ENCODE peak calls at places on chromosomes 11 and 22, in five cellular contexts. I is adrenal gland, H is breast epithelium, W is suprapubic skin, X is PC-3. B is an unnamed sample. For H3K36me3, the result is how much of the 10 kb centered on the place peaks cover.

GRCh38 chr22:38719196-38719595 is 13.5 kb downstream of the GTPBP1 start:
- DNase-seq in I (peak), H (no peak), W (peak), X (no peak), B (no peak)

GRCh38 chr22:33837806-33838205 is 82.5 kb downstream of the LARGE1 start:
- DNase-seq in I (no peak), H (no peak), W (no peak), X (no peak), B (no peak)

GRCh38 chr11:117866526-117866925 is 9.9 kb downstream of the FXYD6 start:
- DNase-seq in I (no peak), H (no peak), W (no peak), X (no peak), B (no peak)

GRCh38 chr22:27602390-27602789 is 199.2 kb downstream of the MN1 start:
- DNase-seq in I (no peak), H (no peak), W (no peak), X (no peak), B (no peak)

GRCh38 chr11:114799524-114799923 is 121.2 kb downstream of the NXPE2 start:
- DNase-seq in I (no peak), H (no peak), W (no peak), X (no peak), B (no peak)

GRCh38 chr11:19968860-19969259 is 191.4 kb downstream of the DBX1 start:
- DNase-seq in I (no peak), H (no peak), W (no peak), X (no peak), B (no peak)

GRCh38 chr11:66183581-66184048 is 84.8 kb upstream of the RAB1B start:
- DNase-seq in I (no peak), H (no peak), W (no peak), X (peak), B (no peak)

GRCh38 chr11:57403176-57404147 is 13.0 kb upstream of the PRG2 start:
- DNase-seq in I (no peak), H (no peak), W (no peak), X (no peak), B (no peak)

GRCh38 chr11:105642870-105643269 is 33.0 kb downstream of the GRIA4 start:
- DNase-seq in I (no peak), H (no peak), W (no peak), X (no peak), B (no peak)

GRCh38 chr22:29811377-29811776 is 26.7 kb downstream of the ASCC2 start:
- DNase-seq in I (no peak), H (no peak), W (no peak), X (peak), B (no peak)

GRCh38 chr22:29813126-29813525 is 24.9 kb downstream of the ASCC2 start:
- DNase-seq in I (no peak), H (no peak), W (no peak), X (no peak), B (no peak)

GRCh38 chr22:29814003-29814402 is 24.1 kb downstream of the ASCC2 start:
- DNase-seq in I (no peak), H (peak), W (no peak), X (peak), B (no peak)

GRCh38 chr22:29815580-29815979 is 22.5 kb downstream of the ASCC2 start:
- DNase-seq in I (no peak), H (no peak), W (no peak), X (no peak), B (no peak)

DNA sequence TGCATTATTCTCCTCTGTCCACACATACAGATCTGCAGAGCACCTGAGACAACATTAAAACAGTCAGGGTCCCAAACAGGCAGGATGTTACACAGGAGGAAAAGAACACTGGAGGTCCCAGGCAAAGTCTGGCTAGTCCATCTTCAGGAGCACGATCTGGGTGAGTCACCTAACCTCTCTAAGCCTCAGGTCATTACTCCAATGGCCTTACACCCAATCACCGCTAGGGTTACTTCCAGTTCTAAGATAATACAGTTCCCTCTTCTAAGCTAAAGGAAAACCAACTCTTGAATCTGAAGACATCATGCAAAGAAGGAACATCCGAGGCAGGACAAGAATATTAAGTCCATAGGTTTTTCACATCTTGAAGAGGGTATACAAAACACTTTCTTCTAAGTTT is 24.5 kb downstream of the ASCC2 start:
- DNase-seq in I (no peak), H (no peak), W (no peak), X (peak), B (no peak)
- H3K36me3 ChIP-seq in I (half or more), H (under half), W (half or more), X (under half), B (half or more)

DNA sequence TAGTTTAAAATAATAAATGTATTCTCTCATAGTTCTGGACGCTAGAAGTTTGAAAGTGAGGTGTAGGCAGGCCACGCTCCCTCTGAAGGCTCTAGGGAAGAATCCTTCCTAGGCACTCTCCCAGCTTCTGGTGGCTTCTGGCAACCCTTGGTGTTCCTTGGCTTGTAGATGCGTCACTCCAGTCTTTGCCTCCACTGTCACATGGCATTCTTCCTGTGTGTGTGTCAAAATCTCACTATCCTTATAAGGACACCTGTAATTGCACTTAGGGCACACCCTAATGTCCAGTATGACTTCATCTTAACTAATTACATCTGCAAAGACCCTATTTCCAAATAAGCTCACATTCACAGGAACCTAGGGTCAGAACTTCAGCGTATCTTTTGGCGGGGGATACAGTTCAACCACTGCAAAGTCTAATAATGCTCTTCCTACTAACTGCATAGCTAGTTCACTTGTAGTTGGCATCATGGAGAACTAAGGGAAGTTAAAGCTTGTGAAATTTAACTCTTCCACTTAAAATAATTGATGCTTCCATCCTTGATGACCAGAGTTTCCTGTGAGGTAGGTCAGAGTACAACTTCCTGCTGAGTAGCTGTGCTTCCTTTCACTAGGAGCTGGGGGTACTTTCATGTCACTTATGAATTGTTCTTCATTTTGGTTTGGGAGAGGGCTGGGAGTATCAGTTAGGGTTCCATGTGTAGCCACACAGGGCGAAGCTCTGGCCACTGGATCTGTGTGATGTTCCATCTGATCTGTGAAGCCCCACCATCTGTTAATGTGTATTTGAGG is 10.4 kb downstream of the YWHAH start:
- DNase-seq in I (no peak), H (peak), W (no peak), X (no peak), B (no peak)
- H3K36me3 ChIP-seq in I (under half), H (under half), W (under half), X (under half), B (under half)

DNA sequence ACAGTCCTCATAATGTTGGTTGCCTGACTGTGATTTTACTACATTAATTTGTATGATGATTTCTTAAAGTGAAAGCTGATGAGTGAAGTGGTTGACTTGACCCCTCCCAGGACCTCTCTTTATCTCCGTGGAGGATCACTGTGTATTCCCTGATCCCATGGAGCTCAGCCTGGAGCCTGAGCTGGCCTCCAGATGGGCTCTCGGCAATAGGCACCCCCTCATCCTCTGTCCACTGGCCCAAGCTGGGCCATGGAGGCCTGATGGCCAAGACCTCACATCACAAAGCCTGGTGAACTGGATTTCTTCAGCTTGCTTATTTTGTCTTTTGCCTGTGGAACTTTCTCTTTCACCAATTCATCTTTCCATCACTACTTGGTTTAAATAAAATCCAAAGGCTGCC is 75.2 kb downstream of the WNT11 start:
- DNase-seq in I (no peak), H (no peak), W (no peak), X (no peak), B (no peak)
- H3K36me3 ChIP-seq in I (under half), H (under half), W (under half), X (under half), B (under half)

GRCh38 chr22:19042285-19043110 is 79.7 kb downstream of the DGCR2 start:
- DNase-seq in I (peak), H (no peak), W (no peak), X (no peak), B (no peak)

GRCh38 chr22:19041403-19042074 is 80.7 kb downstream of the DGCR2 start:
- DNase-seq in I (no peak), H (no peak), W (no peak), X (no peak), B (no peak)

GRCh38 chr22:19045094-19045493 is 77.1 kb downstream of the DGCR2 start:
- DNase-seq in I (no peak), H (no peak), W (no peak), X (no peak), B (no peak)

GRCh38 chr22:19044381-19044780 is 77.8 kb downstream of the DGCR2 start:
- DNase-seq in I (no peak), H (no peak), W (no peak), X (no peak), B (no peak)

GRCh38 chr22:19043111-19044085 is 78.8 kb downstream of the DGCR2 start:
- DNase-seq in I (peak), H (no peak), W (no peak), X (no peak), B (no peak)
- H3K36me3 ChIP-seq in I (half or more), H (under half), W (half or more), X (under half), B (under half)

GRCh38 chr11:766941-767210 is 10.4 kb downstream of the GATD1 start:
- DNase-seq in I (no peak), H (no peak), W (no peak), X (no peak), B (no peak)

GRCh38 chr11:765802-766091 is 11.5 kb downstream of the GATD1 start:
- DNase-seq in I (peak), H (no peak), W (no peak), X (no peak), B (no peak)

GRCh38 chr11:767238-767637 is 10.0 kb downstream of the GATD1 start:
- DNase-seq in I (no peak), H (no peak), W (no peak), X (no peak), B (no peak)

GRCh38 chr11:765025-765801 is 12.1 kb downstream of the GATD1 start:
- DNase-seq in I (peak), H (peak), W (no peak), X (peak), B (no peak)

GRCh38 chr11:766106-766940 is 11.0 kb downstream of the GATD1 start:
- DNase-seq in I (no peak), H (no peak), W (no peak), X (no peak), B (no peak)
- H3K36me3 ChIP-seq in I (half or more), H (under half), W (half or more), X (under half), B (under half)